ENCODE peak calls at places on chromosome 2, in ten cellular contexts. H is tibial artery, V is WTC11, B is IMR-90, Y is A549, J is RWPE1, T is prostate gland, N is Panc1, C is WERI-Rb-1, P is hippocampal formation. O is an unnamed sample.
A peak's percentile ranks its signal among the peaks of the same experiment; 100 is the strongest.

GRCh38 chr2:117523267-117523666 is 291.2 kb upstream of the DDX18 start:
- DNase-seq in N (no peak), C (no peak), V (no peak), T (peak; percentile 15), J (peak; percentile 41), P (peak; percentile 1), H (no peak), B (no peak), Y (no peak), O (peak; percentile 86)

GRCh38 chr2:156589381-156590079 is 153.4 kb downstream of the GPD2 start:
- DNase-seq in H (no peak), T (peak; percentile 11), C (peak; percentile 22), V (no peak), Y (peak; percentile 15), N (peak; percentile 25), P (no peak), B (peak; percentile 62), J (peak; percentile 42), O (peak; percentile 31)

GRCh38 chr2:26477126-26477910 is 606 bp downstream of the OTOF start:
- DNase-seq in P (no peak), Y (no peak), B (no peak), V (no peak), H (no peak), C (no peak), T (no peak), J (no peak), N (no peak), O (no peak)

GRCh38 chr2:88831792-88832248 is 140.3 kb downstream of the RPIA start:
- DNase-seq in J (no peak), T (no peak), C (peak; percentile 49), Y (peak; percentile 9), B (peak; percentile 16), N (peak; percentile 17), P (peak; percentile 23), V (peak; percentile 90), H (no peak), O (no peak)

GRCh38 chr2:216555274-216555673 is 56.6 kb downstream of the RPL37A start:
- DNase-seq in C (no peak), H (peak; percentile 93), P (peak; percentile 57), J (peak; percentile 18), Y (no peak), B (no peak), T (peak; percentile 85), V (no peak), N (no peak), O (no peak)

GRCh38 chr2:127048618-127048935 is 58.4 kb downstream of the BIN1 start:
- DNase-seq in Y (no peak), B (no peak), H (no peak), N (no peak), P (no peak), C (no peak), J (no peak), V (no peak), T (no peak), O (no peak)

GRCh38 chr2:85814802-85815550 is 61.2 kb downstream of the ATOH8 start:
- DNase-seq in N (no peak), T (no peak), V (no peak), J (no peak), C (no peak), Y (no peak), B (no peak), P (no peak), H (no peak), O (no peak)

GRCh38 chr2:55843096-55843991 is 80.2 kb downstream of the EFEMP1 start:
- DNase-seq in P (no peak), B (peak; percentile 99), Y (peak; percentile 18), C (no peak), T (peak; percentile 58), N (peak; percentile 93), V (no peak), J (peak; percentile 46), H (no peak), O (peak; percentile 8)

GRCh38 chr2:212548459-212548815 is 9.8 kb upstream of the ERBB4 start:
- DNase-seq in H (no peak), C (no peak), P (no peak), Y (no peak), J (no peak), N (no peak), B (peak; percentile 28), T (no peak), V (no peak), O (no peak)

GRCh38 chr2:240960963-240961876 is 37.2 kb upstream of the SNED1 start:
- DNase-seq in C (no peak), N (no peak), Y (no peak), J (no peak), T (no peak), V (no peak), H (no peak), B (no peak), P (no peak), O (no peak)

GRCh38 chr2:46983065-46983801 is 67.6 kb upstream of the MCFD2 start:
- DNase-seq in T (no peak), V (no peak), N (no peak), J (no peak), H (no peak), P (no peak), C (peak; percentile 42), Y (no peak), B (peak; percentile 75), O (no peak)

GRCh38 chr2:46025683-46026082 is 271.5 kb upstream of the EPAS1 start:
- DNase-seq in J (no peak), V (no peak), H (no peak), T (no peak), C (peak; percentile 48), B (no peak), P (no peak), N (no peak), Y (no peak), O (no peak)

O was measured in LNCaP clone FGC.